ENCODE peak calls at places on chromosome 5, in five cellular contexts. M is AG09309, C is dorsolateral prefrontal cortex, T is kidney epithelial cell, H is stomach. O is an unnamed sample.
A peak's percentile ranks its signal among the peaks of the same experiment; 100 is the strongest.

GRCh38 chr5:165508861-165509260 is 2003.4 kb downstream of the MAT2B start:
- DNase-seq in H (no peak), M (no peak), T (no peak), C (no peak), O (no peak)

GRCh38 chr5:80989883-80990282 is 29.7 kb downstream of the RASGRF2 start:
- DNase-seq in C (no peak), T (no peak), M (no peak), H (no peak), O (no peak)

GRCh38 chr5:177124486-177124991 is 9.0 kb upstream of the NSD1 start:
- DNase-seq in C (no peak), H (no peak), T (no peak), M (no peak), O (no peak)

GRCh38 chr5:154311362-154311761 is 120.8 kb downstream of the GALNT10 start:
- DNase-seq in M (no peak), H (no peak), C (no peak), T (no peak), O (no peak)

GRCh38 chr5:88881566-88881965 is 1.4 kb downstream of the MEF2C start:
- DNase-seq in H (no peak), M (no peak), T (no peak), C (no peak), O (no peak)

GRCh38 chr5:36575367-36575781 is 31.0 kb upstream of the SLC1A3 start:
- DNase-seq in H (no peak), M (no peak), T (peak; percentile 41), C (no peak), O (no peak)

GRCh38 chr5:33299621-33300208 is 141.1 kb upstream of the TARS1 start:
- DNase-seq in H (no peak), T (peak; percentile 26), C (no peak), M (no peak), O (no peak)

GRCh38 chr5:178532666-178533065 is 57.5 kb downstream of the COL23A1 start:
- DNase-seq in M (no peak), C (no peak), T (no peak), H (no peak), O (no peak)

GRCh38 chr5:1793966-1794895 is 5.4 kb downstream of the MRPL36 start:
- DNase-seq in C (no peak), M (peak; percentile 31), T (no peak), H (no peak), O (peak; percentile 51)

GRCh38 chr5:177100714-177101121 is 14.0 kb downstream of the FGFR4 start:
- DNase-seq in C (no peak), M (no peak), T (no peak), H (no peak), O (no peak)

GRCh38 chr5:144230806-144231205 is 60.1 kb downstream of the KCTD16 start:
- DNase-seq in H (no peak), C (no peak), M (no peak), T (no peak), O (no peak)

GRCh38 chr5:138574744-138575193 is 432 bp downstream of the HSPA9 start:
- DNase-seq in C (no peak), H (no peak), M (no peak), T (no peak), O (no peak)

GRCh38 chr5:123490974-123491373 is 21.0 kb upstream of the CSNK1G3 start:
- DNase-seq in M (no peak), H (no peak), T (no peak), C (no peak), O (no peak)

GRCh38 chr5:17799521-17799920 is 165.3 kb downstream of the TAF11L14 start:
- DNase-seq in M (no peak), T (no peak), C (no peak), H (no peak), O (no peak)

GRCh38 chr5:143874312-143874711 is 62.4 kb downstream of the HMHB1 start:
- DNase-seq in C (no peak), T (no peak), M (no peak), H (no peak), O (no peak)

GRCh38 chr5:61228691-61229280 is 66.5 kb upstream of the SMIM15 start:
- DNase-seq in M (no peak), T (peak; percentile 19), H (no peak), C (peak; percentile 20), O (no peak)

GRCh38 chr5:157548513-157549282 is 26.9 kb downstream of the ADAM19 start:
- DNase-seq in T (no peak), M (peak; percentile 95), H (no peak), C (no peak), O (peak; percentile 91)

GRCh38 chr5:67215592-67216471 is 19.2 kb upstream of the CD180 start:
- DNase-seq in H (peak; percentile 87), M (no peak), T (no peak), C (peak; percentile 65), O (no peak)

GRCh38 chr5:61589961-61590360 is 257.9 kb downstream of the ZSWIM6 start:
- DNase-seq in C (no peak), H (no peak), T (no peak), M (no peak), O (no peak)

GRCh38 chr5:97876272-97876671 is 693.2 kb upstream of the RIOK2 start:
- DNase-seq in H (no peak), C (no peak), M (no peak), T (no peak), O (no peak)

GRCh38 chr5:81838307-81838906 is 87.5 kb upstream of the SSBP2 start:
- DNase-seq in H (no peak), M (peak; percentile 11), T (no peak), C (no peak), O (no peak)

GRCh38 chr5:90548069-90548593 is 10.5 kb upstream of the ADGRV1 start:
- DNase-seq in T (peak; percentile 16), M (no peak), H (peak; percentile 61), C (peak; percentile 17), O (no peak)

GRCh38 chr5:80931423-80931822 is 28.7 kb upstream of the RASGRF2 start:
- DNase-seq in C (no peak), M (no peak), T (no peak), H (no peak), O (no peak)

DNA sequence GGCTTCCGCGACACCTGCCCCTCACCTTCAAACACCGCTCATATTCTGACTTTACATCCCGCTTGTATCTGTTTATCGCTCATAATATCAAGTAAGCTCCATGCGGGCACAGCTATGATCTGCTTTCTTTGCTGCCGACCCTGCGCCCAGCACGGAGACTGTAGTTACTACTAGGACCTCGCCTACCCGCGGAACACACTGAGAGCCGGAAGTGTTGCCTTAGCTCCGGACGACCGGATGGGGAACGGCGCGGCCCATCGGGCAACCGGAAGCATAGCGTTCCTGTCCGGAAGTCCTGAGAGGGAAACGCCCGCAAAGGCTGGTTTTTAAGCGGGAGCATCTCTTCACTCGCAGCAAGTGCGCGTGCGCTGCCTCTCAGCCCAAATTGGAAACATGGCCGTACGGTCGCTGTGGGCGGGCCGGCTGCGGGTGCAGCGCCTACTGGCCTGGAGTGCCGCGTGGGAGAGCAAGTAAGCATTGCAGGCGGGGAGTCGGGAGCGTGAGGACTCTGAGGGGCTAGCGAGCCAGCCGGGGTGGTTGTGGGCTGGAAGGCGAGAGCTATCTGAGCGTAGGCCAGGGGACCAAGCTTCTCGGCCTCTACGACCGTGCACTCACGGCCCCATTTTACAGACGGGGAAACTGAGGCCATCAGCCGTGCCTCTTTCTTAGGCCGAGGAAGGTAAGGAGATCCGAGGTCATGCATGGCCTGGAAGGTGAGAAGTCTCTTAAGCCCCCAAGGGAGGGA is at the start of gene GRPEL2:
- DNase-seq in H (peak; percentile 94), M (peak; percentile 89), T (peak; percentile 92), C (peak; percentile 97), O (peak; percentile 89)
- TF ChIP-seq CTCF in H (no peak), M (no peak), T (no peak), C (no peak), O (no peak)

DNA sequence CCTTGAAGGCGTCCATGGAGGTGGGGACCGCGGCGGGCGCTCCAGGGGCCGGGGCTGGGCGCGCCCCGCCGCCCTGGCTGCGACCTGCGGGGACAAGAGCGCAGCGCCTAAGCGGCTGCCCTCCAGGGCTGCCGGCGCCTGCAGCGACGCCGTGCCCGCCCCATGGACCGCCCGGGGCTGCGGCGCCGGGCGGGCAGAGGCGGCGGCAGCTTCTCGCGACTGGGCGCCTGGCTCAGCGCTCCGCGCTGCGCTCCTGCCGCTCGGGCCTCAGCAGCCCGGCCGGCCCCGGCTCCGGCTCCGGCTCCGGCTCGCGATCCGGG is 202 bp downstream of the PITX1 start:
- DNase-seq in T (no peak), C (no peak), M (no peak), H (no peak), O (no peak)
- H3K4me3 ChIP-seq in T (no peak overlapping the region), C (no peak overlapping the region), M (peak overlapping the region; percentile 85), H (peak overlapping the region; percentile 71), O (peak overlapping the region; percentile 63)

DNA sequence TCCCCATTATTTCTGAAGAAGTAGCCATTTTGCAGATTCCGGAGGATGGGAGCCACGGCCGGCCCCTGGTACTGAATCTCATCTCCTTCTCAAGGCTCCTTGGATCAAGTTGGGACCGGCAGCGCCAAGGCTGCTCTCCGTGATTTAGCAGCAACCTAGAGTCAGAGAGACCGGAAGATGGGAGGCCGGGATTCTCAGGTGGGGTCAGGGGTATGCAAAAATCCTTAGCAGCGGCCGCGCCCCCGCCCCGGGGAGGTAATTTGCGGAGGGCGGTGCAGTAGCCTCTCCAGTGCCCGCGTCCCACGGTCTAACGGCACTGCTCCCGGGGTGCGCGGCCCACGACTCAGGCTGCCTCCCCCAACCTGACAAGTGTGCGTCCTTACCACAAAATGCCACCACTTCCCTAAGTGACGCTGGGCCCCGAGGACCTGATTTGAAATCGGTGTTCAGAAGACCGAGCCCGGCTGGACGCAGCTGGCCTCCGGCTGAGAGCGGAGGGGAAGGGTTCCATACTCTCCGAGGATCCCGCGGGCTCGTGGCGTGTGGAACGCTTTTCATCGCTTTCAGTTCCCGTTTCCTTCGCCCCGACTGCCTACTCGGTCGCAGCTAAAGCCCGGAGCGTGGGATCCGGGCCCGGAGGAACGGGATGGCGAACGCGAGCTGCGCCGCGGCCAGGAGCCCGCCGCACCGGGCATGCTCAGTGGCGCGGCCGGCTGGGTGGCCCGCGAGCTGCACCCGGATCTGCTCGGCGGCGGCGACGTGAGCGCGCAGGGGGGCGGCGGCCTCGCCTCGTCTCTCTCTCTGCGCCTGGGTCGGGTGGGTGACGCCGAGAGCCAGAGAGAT is at the start of gene SCAMP1:
- DNase-seq in T (peak; percentile 68), C (peak; percentile 85), H (peak; percentile 94), M (peak; percentile 68), O (peak; percentile 51)
- TF ChIP-seq CTCF in T (no peak), C (peak; percentile 48), H (peak; percentile 13), M (peak; percentile 14), O (no peak)

GRCh38 chr5:174692982-174693422 is 31.4 kb upstream of the MSX2 start:
- DNase-seq in C (no peak), H (no peak), T (no peak), M (no peak), O (no peak)
- H3K4me3 ChIP-seq in C (peak overlapping the region; percentile 8), H (peak overlapping the region; percentile 7), T (no peak overlapping the region), M (no peak overlapping the region), O (no peak overlapping the region)

GRCh38 chr5:173594061-173594460 is 22.4 kb downstream of the BOD1 start:
- DNase-seq in H (no peak), M (no peak), C (no peak), T (no peak), O (no peak)

GRCh38 chr5:173591300-173591622 is 25.2 kb downstream of the BOD1 start:
- DNase-seq in M (no peak), H (no peak), T (no peak), C (peak; percentile 19), O (no peak)

GRCh38 chr5:173590436-173591299 is 25.8 kb downstream of the BOD1 start:
- DNase-seq in M (no peak), C (no peak), T (no peak), H (no peak), O (no peak)

GRCh38 chr5:173595826-173596225 is 20.6 kb downstream of the BOD1 start:
- DNase-seq in H (no peak), M (no peak), T (no peak), C (no peak), O (no peak)

GRCh38 chr5:173592050-173592669 is 24.3 kb downstream of the BOD1 start:
- DNase-seq in C (no peak), H (no peak), T (no peak), M (no peak), O (no peak)
- TF ChIP-seq CTCF in C (no peak), H (no peak), T (peak; percentile 56), M (peak; percentile 42), O (peak; percentile 40)

GRCh38 chr5:131304414-131304813 is 40.6 kb downstream of the CDC42SE2 start:
- DNase-seq in T (no peak), C (no peak), H (no peak), M (no peak), O (no peak)
- H3K4me3 ChIP-seq in T (no peak overlapping the region), C (no peak overlapping the region), H (no peak overlapping the region), M (no peak overlapping the region), O (no peak overlapping the region)

O was measured in BJ.